ENCODE peak calls at places on chromosomes 6 and 20, in seven cellular contexts. One of them, this sample, is unnamed.

GRCh38 chr6:129655334-129655733 is 54.6 kb downstream of the ARHGAP18 start:
- DNase-seq in PC-9: no peak
- DNase-seq in HCT116: no peak
- DNase-seq in SK-N-SH: no peak
- DNase-seq in PC-3: no peak
- DNase-seq in GM23248: no peak
- DNase-seq in GM23338: no peak
- DNase-seq in this sample: no peak

GRCh38 chr6:124676033-124676432 is 286.2 kb upstream of the RNF217 start:
- DNase-seq in GM23338: no peak
- DNase-seq in PC-3: no peak
- DNase-seq in HCT116: no peak
- DNase-seq in PC-9: no peak
- DNase-seq in GM23248: peak; percentile 37
- DNase-seq in SK-N-SH: no peak
- DNase-seq in this sample: no peak

GRCh38 chr20:50601511-50602431 is 89.6 kb downstream of the RIPOR3 start:
- DNase-seq in PC-3: no peak
- DNase-seq in GM23248: no peak
- DNase-seq in GM23338: no peak
- DNase-seq in PC-9: no peak
- DNase-seq in SK-N-SH: no peak
- DNase-seq in HCT116: no peak
- DNase-seq in this sample: no peak

GRCh38 chr20:21796059-21796458 is 90.6 kb downstream of the PAX1 start:
- DNase-seq in SK-N-SH: no peak
- DNase-seq in PC-3: peak; percentile 21
- DNase-seq in GM23338: peak; percentile 44
- DNase-seq in PC-9: no peak
- DNase-seq in HCT116: no peak
- DNase-seq in GM23248: peak; percentile 7
- DNase-seq in this sample: peak; percentile 4

GRCh38 chr20:45456632-45457031 is 12.9 kb upstream of the WFDC2 start:
- DNase-seq in GM23248: peak; percentile 35
- DNase-seq in SK-N-SH: no peak
- DNase-seq in HCT116: peak; percentile 71
- DNase-seq in PC-3: peak; percentile 63
- DNase-seq in GM23338: peak; percentile 82
- DNase-seq in PC-9: no peak
- DNase-seq in this sample: peak; percentile 47

GRCh38 chr20:41213150-41213820 is 75.9 kb downstream of the PLCG1 start:
- DNase-seq in PC-9: no peak
- DNase-seq in GM23338: no peak
- DNase-seq in HCT116: no peak
- DNase-seq in GM23248: peak; percentile 64
- DNase-seq in PC-3: peak; percentile 45
- DNase-seq in SK-N-SH: peak; percentile 23
- DNase-seq in this sample: no peak

GRCh38 chr20:25470045-25470444 is 62.6 kb downstream of the GINS1 start:
- DNase-seq in GM23248: peak; percentile 23
- DNase-seq in PC-9: no peak
- DNase-seq in PC-3: peak; percentile 68
- DNase-seq in SK-N-SH: peak; percentile 62
- DNase-seq in HCT116: peak; percentile 8
- DNase-seq in GM23338: peak; percentile 86
- DNase-seq in this sample: peak; percentile 42

GRCh38 chr6:786946-787763 is 94.2 kb upstream of the EXOC2 start:
- DNase-seq in PC-3: peak; percentile 57
- DNase-seq in HCT116: peak; percentile 19
- DNase-seq in GM23338: peak; percentile 63
- DNase-seq in GM23248: peak; percentile 53
- DNase-seq in SK-N-SH: peak; percentile 57
- DNase-seq in PC-9: no peak
- DNase-seq in this sample: peak; percentile 35

GRCh38 chr6:130617658-130618057 is 209.5 kb upstream of the SMLR1 start:
- DNase-seq in GM23248: no peak
- DNase-seq in PC-9: no peak
- DNase-seq in GM23338: no peak
- DNase-seq in PC-3: no peak
- DNase-seq in HCT116: no peak
- DNase-seq in SK-N-SH: no peak
- DNase-seq in this sample: no peak

GRCh38 chr6:80437186-80437585 is 330.7 kb downstream of the BCKDHB start:
- DNase-seq in PC-9: no peak
- DNase-seq in GM23248: peak; percentile 53
- DNase-seq in GM23338: no peak
- DNase-seq in PC-3: no peak
- DNase-seq in HCT116: no peak
- DNase-seq in SK-N-SH: no peak
- DNase-seq in this sample: no peak

GRCh38 chr6:111201155-111201554 is 113.9 kb downstream of the SLC16A10 start:
- DNase-seq in PC-9: no peak
- DNase-seq in GM23248: no peak
- DNase-seq in GM23338: no peak
- DNase-seq in HCT116: no peak
- DNase-seq in SK-N-SH: peak; percentile 19
- DNase-seq in PC-3: no peak
- DNase-seq in this sample: no peak

GRCh38 chr6:149990672-149991402 is 27.1 kb downstream of the ULBP1 start:
- DNase-seq in GM23248: peak; percentile 32
- DNase-seq in PC-3: no peak
- DNase-seq in SK-N-SH: peak; percentile 39
- DNase-seq in PC-9: no peak
- DNase-seq in GM23338: peak; percentile 55
- DNase-seq in HCT116: no peak
- DNase-seq in this sample: peak; percentile 29

GRCh38 chr6:150987371-150987828 is 121.9 kb downstream of the MTHFD1L start:
- DNase-seq in SK-N-SH: no peak
- DNase-seq in GM23248: no peak
- DNase-seq in PC-9: no peak
- DNase-seq in HCT116: no peak
- DNase-seq in GM23338: no peak
- DNase-seq in PC-3: peak; percentile 56
- DNase-seq in this sample: no peak

GRCh38 chr6:30683137-30683979 is 3.1 kb downstream of the PPP1R18 start:
- DNase-seq in HCT116: no peak
- DNase-seq in PC-3: no peak
- DNase-seq in PC-9: no peak
- DNase-seq in SK-N-SH: no peak
- DNase-seq in GM23338: no peak
- DNase-seq in GM23248: no peak
- DNase-seq in this sample: peak; percentile 18

GRCh38 chr6:149211046-149211571 is 106.4 kb upstream of the TAB2 start:
- DNase-seq in GM23248: peak; percentile 73
- DNase-seq in PC-3: peak; percentile 10
- DNase-seq in SK-N-SH: no peak
- DNase-seq in PC-9: no peak
- DNase-seq in GM23338: no peak
- DNase-seq in HCT116: no peak
- DNase-seq in this sample: peak; percentile 58

GRCh38 chr6:43997342-43997677 is 129.9 kb downstream of the MRPL14 start:
- DNase-seq in PC-3: no peak
- DNase-seq in GM23248: no peak
- DNase-seq in PC-9: no peak
- DNase-seq in GM23338: no peak
- DNase-seq in HCT116: no peak
- DNase-seq in SK-N-SH: no peak
- DNase-seq in this sample: no peak

GRCh38 chr6:19289408-19289967 is 547.7 kb upstream of the ID4 start:
- DNase-seq in HCT116: no peak
- DNase-seq in GM23248: no peak
- DNase-seq in GM23338: no peak
- DNase-seq in PC-9: peak; percentile 95
- DNase-seq in PC-3: peak; percentile 62
- DNase-seq in SK-N-SH: no peak
- DNase-seq in this sample: no peak

DNA sequence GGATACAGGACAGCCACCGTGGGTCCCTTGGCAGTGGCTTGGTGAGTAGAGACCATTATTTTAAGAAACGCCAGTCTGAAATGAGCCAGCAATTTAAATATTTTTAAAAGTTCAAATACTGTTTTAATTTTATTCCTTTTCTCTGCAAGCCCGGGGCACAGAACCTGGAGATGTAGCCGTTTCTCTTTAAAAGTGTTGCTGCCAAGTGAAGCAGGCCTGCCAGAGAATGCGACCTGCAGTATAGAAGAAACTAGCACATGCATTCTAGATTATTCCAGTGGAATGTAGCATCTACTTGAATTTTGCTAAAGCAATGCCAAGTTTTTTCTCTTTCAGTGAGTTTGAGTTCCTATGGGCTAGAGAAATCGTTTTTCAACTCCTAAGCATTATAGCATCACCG is 101.3 kb downstream of the QRSL1 start:
- DNase-seq in HCT116: no peak
- DNase-seq in GM23338: no peak
- DNase-seq in PC-9: no peak
- DNase-seq in SK-N-SH: no peak
- DNase-seq in GM23248: no peak
- DNase-seq in PC-3: no peak
- DNase-seq in this sample: no peak
- H3K4me2 ChIP-seq in HCT116: no peak overlapping the region
- H3K4me2 ChIP-seq in GM23338: no peak overlapping the region
- H3K4me2 ChIP-seq in PC-9: no peak overlapping the region
- H3K4me2 ChIP-seq in SK-N-SH: no peak overlapping the region
- H3K4me2 ChIP-seq in GM23248: no peak overlapping the region
- H3K4me2 ChIP-seq in PC-3: no peak overlapping the region
- H3K4me2 ChIP-seq in this sample: peak overlapping the region; percentile 10

GRCh38 chr6:35230498-35230897 is 16.7 kb downstream of the SCUBE3 start:
- DNase-seq in GM23248: no peak
- DNase-seq in HCT116: no peak
- DNase-seq in GM23338: no peak
- DNase-seq in PC-3: no peak
- DNase-seq in PC-9: no peak
- DNase-seq in SK-N-SH: no peak
- DNase-seq in this sample: no peak

GRCh38 chr6:35231563-35231962 is 17.8 kb downstream of the SCUBE3 start:
- DNase-seq in PC-9: no peak
- DNase-seq in SK-N-SH: no peak
- DNase-seq in HCT116: no peak
- DNase-seq in GM23248: no peak
- DNase-seq in GM23338: no peak
- DNase-seq in PC-3: no peak
- DNase-seq in this sample: no peak

GRCh38 chr6:35229304-35229703 is 15.5 kb downstream of the SCUBE3 start:
- DNase-seq in PC-9: no peak
- DNase-seq in SK-N-SH: no peak
- DNase-seq in GM23248: no peak
- DNase-seq in HCT116: no peak
- DNase-seq in PC-3: no peak
- DNase-seq in GM23338: no peak
- DNase-seq in this sample: no peak

GRCh38 chr6:35228483-35228882 is 14.7 kb downstream of the SCUBE3 start:
- DNase-seq in SK-N-SH: no peak
- DNase-seq in GM23338: no peak
- DNase-seq in HCT116: no peak
- DNase-seq in PC-9: no peak
- DNase-seq in GM23248: no peak
- DNase-seq in PC-3: no peak
- DNase-seq in this sample: no peak

DNA sequence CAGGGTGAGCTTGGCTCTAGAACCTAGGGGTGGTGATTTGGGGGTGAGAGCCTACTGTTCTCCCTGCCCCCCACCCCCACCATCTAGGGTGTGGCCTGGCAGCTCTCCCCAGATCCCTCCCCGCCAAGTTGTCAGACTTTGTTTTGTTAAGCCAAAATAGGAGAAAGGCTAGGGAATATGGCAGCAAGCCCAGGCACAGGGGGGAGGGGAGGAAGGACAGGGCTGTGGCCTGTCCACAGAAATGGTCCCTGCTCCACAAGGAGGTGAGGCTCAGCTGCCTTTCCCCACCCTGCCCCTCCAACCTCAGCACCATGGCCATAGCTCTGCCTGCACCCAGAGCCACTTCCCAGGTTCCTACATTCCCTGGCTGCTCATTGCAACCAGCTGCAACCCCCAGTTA is 17.2 kb downstream of the SCUBE3 start:
- DNase-seq in PC-9: no peak
- DNase-seq in GM23248: no peak
- DNase-seq in GM23338: no peak
- DNase-seq in PC-3: no peak
- DNase-seq in HCT116: no peak
- DNase-seq in SK-N-SH: no peak
- DNase-seq in this sample: no peak
- H3K9me2 ChIP-seq in PC-9: no peaks in the 10 kb centered on the region
- H3K9me2 ChIP-seq in GM23248: no peaks in the 10 kb centered on the region
- H3K9me2 ChIP-seq in GM23338: no peaks in the 10 kb centered on the region
- H3K9me2 ChIP-seq in PC-3: no peaks in the 10 kb centered on the region
- H3K9me2 ChIP-seq in HCT116: no peaks in the 10 kb centered on the region
- H3K9me2 ChIP-seq in SK-N-SH: no peaks in the 10 kb centered on the region
- H3K9me2 ChIP-seq in this sample: no peaks in the 10 kb centered on the region

GRCh38 chr6:3506751-3507388 is 50.0 kb upstream of the SLC22A23 start:
- DNase-seq in PC-3: peak; percentile 20
- DNase-seq in PC-9: no peak
- DNase-seq in GM23248: no peak
- DNase-seq in SK-N-SH: no peak
- DNase-seq in GM23338: no peak
- DNase-seq in HCT116: no peak
- DNase-seq in this sample: no peak

GRCh38 chr6:3504354-3504753 is 47.5 kb upstream of the SLC22A23 start:
- DNase-seq in GM23248: no peak
- DNase-seq in PC-3: no peak
- DNase-seq in GM23338: no peak
- DNase-seq in SK-N-SH: no peak
- DNase-seq in PC-9: no peak
- DNase-seq in HCT116: no peak
- DNase-seq in this sample: no peak

GRCh38 chr6:3509326-3509725 is 52.5 kb upstream of the SLC22A23 start:
- DNase-seq in SK-N-SH: no peak
- DNase-seq in PC-3: peak; percentile 44
- DNase-seq in PC-9: no peak
- DNase-seq in GM23248: peak; percentile 85
- DNase-seq in GM23338: no peak
- DNase-seq in HCT116: no peak
- DNase-seq in this sample: no peak

GRCh38 chr6:3504938-3505735 is 48.3 kb upstream of the SLC22A23 start:
- DNase-seq in HCT116: no peak
- DNase-seq in GM23338: no peak
- DNase-seq in PC-3: no peak
- DNase-seq in GM23248: no peak
- DNase-seq in PC-9: no peak
- DNase-seq in SK-N-SH: no peak
- DNase-seq in this sample: no peak

DNA sequence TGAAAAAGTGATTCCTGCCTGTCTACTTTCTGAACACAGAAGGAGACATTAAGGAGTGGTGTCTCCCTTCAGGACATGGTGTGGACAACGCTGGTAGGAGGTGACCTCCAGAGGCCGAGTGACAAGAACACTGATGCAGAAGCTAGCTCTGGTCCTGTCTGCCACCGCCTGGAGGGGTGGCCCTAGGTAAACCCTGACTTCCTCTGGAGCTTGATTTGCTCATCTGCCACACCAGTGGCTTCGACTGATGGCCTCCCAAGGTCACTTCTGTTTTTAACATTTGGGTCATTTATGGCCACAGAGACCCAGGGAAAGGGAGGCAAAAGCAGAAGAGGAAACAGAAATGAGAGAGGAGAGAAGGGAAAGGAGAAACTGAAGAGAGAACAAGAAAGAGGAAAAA is 49.3 kb upstream of the SLC22A23 start:
- DNase-seq in PC-9: no peak
- DNase-seq in GM23338: no peak
- DNase-seq in SK-N-SH: no peak
- DNase-seq in HCT116: no peak
- DNase-seq in GM23248: no peak
- DNase-seq in PC-3: no peak
- DNase-seq in this sample: no peak
- H3K27ac ChIP-seq in PC-9: no peak overlapping the region
- H3K27ac ChIP-seq in GM23338: no peak overlapping the region
- H3K27ac ChIP-seq in SK-N-SH: no peak overlapping the region
- H3K27ac ChIP-seq in HCT116: no peak overlapping the region
- H3K27ac ChIP-seq in GM23248: no peak overlapping the region
- H3K27ac ChIP-seq in PC-3: no peak overlapping the region
- H3K27ac ChIP-seq in this sample: no peak overlapping the region

GRCh38 chr6:163062790-163063189 is 335.0 kb downstream of the PACRG start:
- DNase-seq in GM23338: no peak
- DNase-seq in HCT116: no peak
- DNase-seq in GM23248: no peak
- DNase-seq in PC-3: no peak
- DNase-seq in SK-N-SH: no peak
- DNase-seq in PC-9: no peak
- DNase-seq in this sample: no peak
- H3K4me2 ChIP-seq in GM23338: no peak overlapping the region
- H3K4me2 ChIP-seq in HCT116: no peak overlapping the region
- H3K4me2 ChIP-seq in GM23248: no peak overlapping the region
- H3K4me2 ChIP-seq in PC-3: no peak overlapping the region
- H3K4me2 ChIP-seq in SK-N-SH: no peak overlapping the region
- H3K4me2 ChIP-seq in PC-9: no peak overlapping the region
- H3K4me2 ChIP-seq in this sample: no peak overlapping the region